ENCODE peak calls at places on chromosomes 11 and 22, in seven cellular contexts. One of them, this sample, is unnamed.

GRCh38 chr11:97745515-97746050 is 1275.2 kb upstream of the CNTN5 start:
- DNase-seq in left ventricle myocardium inferior: no peak
- DNase-seq in SK-N-SH: no peak
- DNase-seq in mammary epithelial cell: no peak
- DNase-seq in CD4-positive, alpha-beta memory T cell: no peak
- DNase-seq in H9: no peak
- DNase-seq in breast epithelium: no peak
- DNase-seq in this sample: no peak

GRCh38 chr11:66951927-66952337 is 6.3 kb downstream of the PC start:
- DNase-seq in H9: no peak
- DNase-seq in mammary epithelial cell: no peak
- DNase-seq in CD4-positive, alpha-beta memory T cell: no peak
- DNase-seq in left ventricle myocardium inferior: no peak
- DNase-seq in breast epithelium: peak; percentile 37
- DNase-seq in SK-N-SH: peak; percentile 91
- DNase-seq in this sample: no peak

GRCh38 chr11:132278801-132279574 is 908.6 kb downstream of the NTM start:
- DNase-seq in breast epithelium: no peak
- DNase-seq in CD4-positive, alpha-beta memory T cell: no peak
- DNase-seq in left ventricle myocardium inferior: no peak
- DNase-seq in SK-N-SH: no peak
- DNase-seq in H9: no peak
- DNase-seq in mammary epithelial cell: peak; percentile 24
- DNase-seq in this sample: no peak

GRCh38 chr11:70078796-70079616 is 889 bp downstream of the ANO1 start:
- DNase-seq in CD4-positive, alpha-beta memory T cell: no peak
- DNase-seq in mammary epithelial cell: no peak
- DNase-seq in breast epithelium: no peak
- DNase-seq in H9: no peak
- DNase-seq in left ventricle myocardium inferior: no peak
- DNase-seq in SK-N-SH: peak; percentile 59
- DNase-seq in this sample: no peak

GRCh38 chr11:129933262-129933661 is 37.9 kb upstream of the NFRKB start:
- DNase-seq in SK-N-SH: no peak
- DNase-seq in left ventricle myocardium inferior: no peak
- DNase-seq in CD4-positive, alpha-beta memory T cell: no peak
- DNase-seq in H9: no peak
- DNase-seq in breast epithelium: no peak
- DNase-seq in mammary epithelial cell: peak; percentile 47
- DNase-seq in this sample: no peak

GRCh38 chr11:115869780-115870431 is 365.7 kb upstream of the CADM1 start:
- DNase-seq in CD4-positive, alpha-beta memory T cell: no peak
- DNase-seq in SK-N-SH: peak; percentile 55
- DNase-seq in left ventricle myocardium inferior: no peak
- DNase-seq in H9: peak; percentile 73
- DNase-seq in breast epithelium: no peak
- DNase-seq in mammary epithelial cell: peak; percentile 17
- DNase-seq in this sample: no peak

GRCh38 chr11:76805206-76805913 is 22.2 kb downstream of the TSKU start:
- DNase-seq in CD4-positive, alpha-beta memory T cell: no peak
- DNase-seq in left ventricle myocardium inferior: no peak
- DNase-seq in SK-N-SH: no peak
- DNase-seq in H9: no peak
- DNase-seq in breast epithelium: peak; percentile 24
- DNase-seq in mammary epithelial cell: peak; percentile 37
- DNase-seq in this sample: no peak

GRCh38 chr22:48567213-48567975 is 1260.3 kb downstream of the BRD1 start:
- DNase-seq in left ventricle myocardium inferior: no peak
- DNase-seq in H9: no peak
- DNase-seq in SK-N-SH: peak; percentile 83
- DNase-seq in breast epithelium: no peak
- DNase-seq in CD4-positive, alpha-beta memory T cell: no peak
- DNase-seq in mammary epithelial cell: no peak
- DNase-seq in this sample: no peak

GRCh38 chr22:44057411-44057987 is 33.4 kb downstream of the PARVB start:
- DNase-seq in CD4-positive, alpha-beta memory T cell: no peak
- DNase-seq in mammary epithelial cell: no peak
- DNase-seq in SK-N-SH: no peak
- DNase-seq in H9: no peak
- DNase-seq in breast epithelium: peak; percentile 29
- DNase-seq in left ventricle myocardium inferior: peak; percentile 85
- DNase-seq in this sample: no peak

GRCh38 chr11:17013548-17014320 is 480 bp downstream of the PLEKHA7 start:
- DNase-seq in CD4-positive, alpha-beta memory T cell: peak; percentile 13
- DNase-seq in breast epithelium: no peak
- DNase-seq in mammary epithelial cell: no peak
- DNase-seq in left ventricle myocardium inferior: no peak
- DNase-seq in H9: peak; percentile 65
- DNase-seq in SK-N-SH: peak; percentile 64
- DNase-seq in this sample: no peak

GRCh38 chr11:74543991-74544390 is 48.4 kb upstream of the POLD3 start:
- DNase-seq in left ventricle myocardium inferior: no peak
- DNase-seq in breast epithelium: no peak
- DNase-seq in H9: no peak
- DNase-seq in mammary epithelial cell: peak; percentile 49
- DNase-seq in SK-N-SH: no peak
- DNase-seq in CD4-positive, alpha-beta memory T cell: no peak
- DNase-seq in this sample: no peak

GRCh38 chr11:1655168-1656060 is 25.8 kb downstream of the KRTAP5-5 start:
- DNase-seq in left ventricle myocardium inferior: no peak
- DNase-seq in SK-N-SH: peak; percentile 33
- DNase-seq in mammary epithelial cell: peak; percentile 10
- DNase-seq in H9: no peak
- DNase-seq in CD4-positive, alpha-beta memory T cell: no peak
- DNase-seq in breast epithelium: no peak
- DNase-seq in this sample: no peak

GRCh38 chr11:88363566-88364169 is 26.1 kb upstream of the CTSC start:
- DNase-seq in left ventricle myocardium inferior: no peak
- DNase-seq in breast epithelium: no peak
- DNase-seq in H9: no peak
- DNase-seq in SK-N-SH: no peak
- DNase-seq in mammary epithelial cell: peak; percentile 47
- DNase-seq in CD4-positive, alpha-beta memory T cell: no peak
- DNase-seq in this sample: no peak

GRCh38 chr11:65128182-65129145 is 5.9 kb downstream of the SYVN1 start:
- DNase-seq in SK-N-SH: no peak
- DNase-seq in CD4-positive, alpha-beta memory T cell: no peak
- DNase-seq in left ventricle myocardium inferior: no peak
- DNase-seq in H9: no peak
- DNase-seq in mammary epithelial cell: no peak
- DNase-seq in breast epithelium: no peak
- DNase-seq in this sample: no peak

GRCh38 chr11:70115778-70116177 is 37.7 kb downstream of the ANO1 start:
- DNase-seq in left ventricle myocardium inferior: no peak
- DNase-seq in CD4-positive, alpha-beta memory T cell: no peak
- DNase-seq in mammary epithelial cell: no peak
- DNase-seq in breast epithelium: no peak
- DNase-seq in SK-N-SH: no peak
- DNase-seq in H9: no peak
- DNase-seq in this sample: no peak

GRCh38 chr22:29625090-29625825 is 21.8 kb downstream of the NF2 start:
- DNase-seq in breast epithelium: peak; percentile 51
- DNase-seq in mammary epithelial cell: peak; percentile 69
- DNase-seq in CD4-positive, alpha-beta memory T cell: peak; percentile 41
- DNase-seq in H9: no peak
- DNase-seq in left ventricle myocardium inferior: no peak
- DNase-seq in SK-N-SH: peak; percentile 49
- DNase-seq in this sample: no peak

GRCh38 chr22:42632096-42632495 is 8.3 kb downstream of the ATP5MGL start:
- DNase-seq in left ventricle myocardium inferior: no peak
- DNase-seq in SK-N-SH: peak; percentile 44
- DNase-seq in H9: peak; percentile 36
- DNase-seq in CD4-positive, alpha-beta memory T cell: no peak
- DNase-seq in breast epithelium: no peak
- DNase-seq in mammary epithelial cell: no peak
- DNase-seq in this sample: no peak

GRCh38 chr22:44423556-44423955 is 74.5 kb downstream of the RTL6 start:
- DNase-seq in left ventricle myocardium inferior: no peak
- DNase-seq in mammary epithelial cell: no peak
- DNase-seq in CD4-positive, alpha-beta memory T cell: no peak
- DNase-seq in H9: no peak
- DNase-seq in SK-N-SH: peak; percentile 3
- DNase-seq in breast epithelium: no peak
- DNase-seq in this sample: no peak

GRCh38 chr22:45104313-45104712 is 59.4 kb upstream of the NUP50 start:
- DNase-seq in SK-N-SH: no peak
- DNase-seq in breast epithelium: no peak
- DNase-seq in left ventricle myocardium inferior: no peak
- DNase-seq in H9: no peak
- DNase-seq in mammary epithelial cell: no peak
- DNase-seq in CD4-positive, alpha-beta memory T cell: no peak
- DNase-seq in this sample: no peak

DNA sequence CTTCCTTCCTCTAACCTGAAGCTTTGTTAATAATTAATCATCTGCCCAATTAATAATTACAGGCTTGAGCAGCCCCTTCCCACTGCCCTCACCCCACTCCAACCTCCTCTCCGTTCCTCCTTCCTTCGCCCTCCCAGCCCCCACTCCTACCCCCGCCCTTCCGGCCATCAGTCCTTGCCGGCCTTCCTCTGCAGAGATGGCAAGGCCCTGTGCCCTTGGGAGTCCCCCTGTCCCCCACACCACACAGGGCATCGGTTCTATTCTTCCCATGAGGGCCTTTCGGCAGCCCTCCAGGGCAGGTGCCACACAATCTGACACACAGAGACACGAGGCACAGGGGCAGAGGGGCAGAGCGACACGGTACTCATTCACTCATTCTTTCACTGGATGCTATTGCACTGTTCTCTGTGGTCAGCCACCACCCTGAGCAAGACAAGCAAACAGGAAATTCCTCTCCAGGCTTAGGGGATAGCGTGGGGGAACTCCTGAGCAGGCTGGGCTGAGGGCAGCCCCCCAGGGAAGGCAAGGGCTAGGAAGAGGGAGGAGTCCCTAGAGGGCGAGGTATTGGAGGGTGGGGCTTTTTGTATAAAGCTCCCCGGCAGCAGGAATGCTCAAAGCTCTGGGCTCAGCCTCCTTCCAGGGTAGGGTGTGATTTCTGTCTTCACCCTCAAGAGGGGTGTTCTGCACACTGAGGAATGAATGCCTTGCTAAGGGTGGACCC is 14.8 kb downstream of the MGAT3 start:
- DNase-seq in left ventricle myocardium inferior: no peak
- DNase-seq in H9: no peak
- DNase-seq in CD4-positive, alpha-beta memory T cell: no peak
- DNase-seq in SK-N-SH: no peak
- DNase-seq in mammary epithelial cell: peak; percentile 21
- DNase-seq in breast epithelium: no peak
- DNase-seq in this sample: no peak
- H3K4me1 ChIP-seq in left ventricle myocardium inferior: peaks cover 86% of the 10 kb centered on the region
- H3K4me1 ChIP-seq in H9: peaks cover 3% of the 10 kb centered on the region
- H3K4me1 ChIP-seq in CD4-positive, alpha-beta memory T cell: peaks cover 19% of the 10 kb centered on the region
- H3K4me1 ChIP-seq in SK-N-SH: peaks cover 53% of the 10 kb centered on the region
- H3K4me1 ChIP-seq in mammary epithelial cell: peaks cover 7% of the 10 kb centered on the region
- H3K4me1 ChIP-seq in breast epithelium: no peaks in the 10 kb centered on the region
- H3K4me1 ChIP-seq in this sample: peaks cover 14% of the 10 kb centered on the region

GRCh38 chr22:46430961-46431838 is 95.7 kb downstream of the TRMU start:
- DNase-seq in mammary epithelial cell: no peak
- DNase-seq in breast epithelium: no peak
- DNase-seq in H9: no peak
- DNase-seq in SK-N-SH: no peak
- DNase-seq in left ventricle myocardium inferior: no peak
- DNase-seq in CD4-positive, alpha-beta memory T cell: no peak
- DNase-seq in this sample: no peak

GRCh38 chr22:46432164-46433068 is 96.9 kb downstream of the TRMU start:
- DNase-seq in breast epithelium: no peak
- DNase-seq in mammary epithelial cell: no peak
- DNase-seq in left ventricle myocardium inferior: no peak
- DNase-seq in H9: no peak
- DNase-seq in SK-N-SH: no peak
- DNase-seq in CD4-positive, alpha-beta memory T cell: peak; percentile 45
- DNase-seq in this sample: no peak

GRCh38 chr22:46429327-46429853 is 93.9 kb downstream of the TRMU start:
- DNase-seq in SK-N-SH: no peak
- DNase-seq in left ventricle myocardium inferior: no peak
- DNase-seq in H9: no peak
- DNase-seq in breast epithelium: no peak
- DNase-seq in CD4-positive, alpha-beta memory T cell: no peak
- DNase-seq in mammary epithelial cell: no peak
- DNase-seq in this sample: no peak

GRCh38 chr22:46436595-46437163 is 100.7 kb downstream of the CELSR1 start:
- DNase-seq in H9: no peak
- DNase-seq in CD4-positive, alpha-beta memory T cell: no peak
- DNase-seq in breast epithelium: no peak
- DNase-seq in mammary epithelial cell: peak; percentile 90
- DNase-seq in SK-N-SH: no peak
- DNase-seq in left ventricle myocardium inferior: no peak
- DNase-seq in this sample: no peak

DNA sequence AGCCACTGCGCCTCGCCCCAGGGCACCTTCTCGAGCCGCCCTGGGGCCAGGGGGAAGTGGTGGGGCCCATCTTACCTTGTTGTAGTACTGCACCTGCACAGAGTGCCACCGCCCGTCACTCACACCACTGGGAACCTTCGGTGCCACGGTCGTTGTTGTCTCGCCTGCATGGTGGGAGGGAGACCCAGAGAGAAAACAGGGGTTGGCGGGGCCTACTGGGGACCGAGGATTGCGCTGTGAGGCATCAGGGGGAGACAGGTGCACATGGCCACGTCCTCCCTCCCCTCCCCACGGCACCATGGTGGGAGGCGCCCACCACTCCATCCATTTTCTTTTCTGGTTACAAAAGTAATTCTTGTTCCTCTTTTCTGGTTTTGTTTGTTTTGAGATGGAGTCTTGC is 97.8 kb downstream of the TRMU start:
- DNase-seq in H9: no peak
- DNase-seq in SK-N-SH: no peak
- DNase-seq in mammary epithelial cell: no peak
- DNase-seq in CD4-positive, alpha-beta memory T cell: no peak
- DNase-seq in breast epithelium: no peak
- DNase-seq in left ventricle myocardium inferior: no peak
- DNase-seq in this sample: no peak
- H3K4me1 ChIP-seq in H9: no peaks in the 10 kb centered on the region
- H3K4me1 ChIP-seq in SK-N-SH: no peaks in the 10 kb centered on the region
- H3K4me1 ChIP-seq in mammary epithelial cell: peaks cover 4% of the 10 kb centered on the region
- H3K4me1 ChIP-seq in CD4-positive, alpha-beta memory T cell: peaks cover 12% of the 10 kb centered on the region
- H3K4me1 ChIP-seq in breast epithelium: no peaks in the 10 kb centered on the region
- H3K4me1 ChIP-seq in left ventricle myocardium inferior: no peaks in the 10 kb centered on the region
- H3K4me1 ChIP-seq in this sample: peaks cover 8% of the 10 kb centered on the region

DNA sequence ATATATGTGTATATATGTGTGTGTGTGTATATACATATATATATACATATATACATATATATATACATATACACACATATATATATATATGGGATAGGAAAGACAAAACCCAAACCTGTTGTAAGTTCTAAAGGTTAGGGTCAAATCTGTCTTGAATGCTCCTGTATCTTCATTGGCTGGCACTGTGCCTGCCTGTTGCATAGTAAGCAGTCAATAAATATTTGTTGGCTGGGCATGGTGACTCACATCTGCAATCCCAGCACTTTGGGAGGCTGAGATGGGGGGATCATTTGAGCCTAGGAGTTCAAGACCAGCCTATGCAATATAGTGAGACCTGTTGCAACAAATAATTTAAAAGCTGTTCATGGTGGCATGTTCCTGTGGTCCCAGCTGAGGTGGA is 205.4 kb downstream of the DBX1 start:
- DNase-seq in breast epithelium: no peak
- DNase-seq in H9: no peak
- DNase-seq in mammary epithelial cell: no peak
- DNase-seq in SK-N-SH: no peak
- DNase-seq in CD4-positive, alpha-beta memory T cell: no peak
- DNase-seq in left ventricle myocardium inferior: no peak
- DNase-seq in this sample: no peak
- H3K4me1 ChIP-seq in breast epithelium: no peaks in the 10 kb centered on the region
- H3K4me1 ChIP-seq in H9: peaks cover 21% of the 10 kb centered on the region
- H3K4me1 ChIP-seq in mammary epithelial cell: peaks cover 28% of the 10 kb centered on the region
- H3K4me1 ChIP-seq in SK-N-SH: peaks cover 74% of the 10 kb centered on the region
- H3K4me1 ChIP-seq in CD4-positive, alpha-beta memory T cell: peaks cover 5% of the 10 kb centered on the region
- H3K4me1 ChIP-seq in left ventricle myocardium inferior: peaks cover 65% of the 10 kb centered on the region
- H3K4me1 ChIP-seq in this sample: no peaks in the 10 kb centered on the region

GRCh38 chr11:68211546-68211945 is 1.6 kb downstream of the KMT5B start:
- DNase-seq in SK-N-SH: no peak
- DNase-seq in left ventricle myocardium inferior: no peak
- DNase-seq in mammary epithelial cell: no peak
- DNase-seq in breast epithelium: peak; percentile 35
- DNase-seq in CD4-positive, alpha-beta memory T cell: no peak
- DNase-seq in H9: no peak
- DNase-seq in this sample: no peak
- H3K4me1 ChIP-seq in SK-N-SH: peaks cover 27% of the 10 kb centered on the region
- H3K4me1 ChIP-seq in left ventricle myocardium inferior: peaks cover 82% of the 10 kb centered on the region
- H3K4me1 ChIP-seq in mammary epithelial cell: peaks cover 39% of the 10 kb centered on the region
- H3K4me1 ChIP-seq in breast epithelium: peaks cover 8% of the 10 kb centered on the region
- H3K4me1 ChIP-seq in CD4-positive, alpha-beta memory T cell: peaks cover 57% of the 10 kb centered on the region
- H3K4me1 ChIP-seq in H9: peaks cover 2% of the 10 kb centered on the region
- H3K4me1 ChIP-seq in this sample: peaks cover 22% of the 10 kb centered on the region